ENCODE peak calls at places on chromosomes 3 and 15, in five cellular contexts. X, E, P, O and F are unnamed samples.

GRCh38 chr15:29690765-29691475 is 131.3 kb downstream of the TJP1 start:
- DNase-seq in E (no peak), P (no peak), X (no peak), O (no peak), F (no peak)

GRCh38 chr15:70375006-70375409 is 277.3 kb upstream of the TLE3 start:
- DNase-seq in O (no peak), E (peak; percentile 42), P (no peak), X (no peak), F (peak; percentile 41)

GRCh38 chr15:52786436-52787122 is 3.6 kb downstream of the ONECUT1 start:
- DNase-seq in P (no peak), X (peak; percentile 26), E (no peak), O (no peak), F (peak; percentile 81)

GRCh38 chr3:157532529-157533297 is 29.5 kb upstream of the VEPH1 start:
- DNase-seq in P (peak; percentile 71), O (no peak), E (no peak), X (peak; percentile 68), F (peak; percentile 62)

GRCh38 chr3:87313641-87314040 is 37.3 kb upstream of the POU1F1 start:
- DNase-seq in E (no peak), P (no peak), X (no peak), O (no peak), F (no peak)

GRCh38 chr3:42702982-42703694 is 540 bp upstream of the HHATL start:
- DNase-seq in X (no peak), P (no peak), E (no peak), O (no peak), F (no peak)

GRCh38 chr3:113053169-113053568 is 62.4 kb downstream of the GTPBP8 start:
- DNase-seq in X (no peak), P (no peak), E (no peak), O (no peak), F (no peak)

GRCh38 chr3:147864754-147865354 is 455.7 kb downstream of the ZIC1 start:
- DNase-seq in O (no peak), X (peak; percentile 2), P (no peak), E (no peak), F (no peak)

GRCh38 chr3:179661777-179662176 is 8.9 kb downstream of the USP13 start:
- DNase-seq in E (no peak), O (no peak), X (no peak), P (no peak), F (no peak)

GRCh38 chr3:13637953-13638352 is 89.0 kb downstream of the FBLN2 start:
- DNase-seq in X (no peak), O (no peak), P (no peak), E (no peak), F (no peak)

GRCh38 chr3:127749787-127750225 is 72.5 kb downstream of the MGLL start:
- DNase-seq in E (no peak), O (no peak), X (no peak), P (peak; percentile 44), F (no peak)

GRCh38 chr3:63656791-63657190 is 4.3 kb downstream of the SNTN start:
- DNase-seq in O (no peak), P (no peak), X (no peak), E (no peak), F (no peak)

GRCh38 chr3:136195258-136196063 is 674 bp downstream of the MSL2 start:
- DNase-seq in X (peak; percentile 77), E (peak; percentile 85), O (peak; percentile 59), P (peak; percentile 88), F (peak; percentile 88)

GRCh38 chr3:187013080-187013838 is 82.9 kb downstream of the ST6GAL1 start:
- DNase-seq in O (no peak), P (no peak), E (no peak), X (no peak), F (no peak)

GRCh38 chr3:12194669-12195161 is 36.0 kb upstream of the TIMP4 start:
- DNase-seq in O (no peak), X (no peak), E (no peak), P (peak; percentile 63), F (peak; percentile 61)

GRCh38 chr3:100993309-100993708 is at the start of gene ABI3BP:
- DNase-seq in X (no peak), O (no peak), E (peak; percentile 82), P (no peak), F (peak; percentile 57)

GRCh38 chr15:66646308-66646707 is 55.7 kb upstream of the SMAD6 start:
- DNase-seq in O (no peak), E (peak; percentile 70), P (no peak), X (no peak), F (no peak)

GRCh38 chr15:86611392-86612040 is 531.8 kb downstream of the AGBL1 start:
- DNase-seq in P (no peak), O (no peak), E (no peak), X (no peak), F (no peak)

GRCh38 chr3:52128118-52128683 is 26.0 kb downstream of the POC1A start:
- DNase-seq in P (no peak), O (no peak), X (no peak), E (no peak), F (peak; percentile 90)

GRCh38 chr3:166190360-166190759 is 353.1 kb upstream of the BCHE start:
- DNase-seq in E (no peak), X (no peak), O (no peak), P (no peak), F (peak; percentile 62)

GRCh38 chr3:129597087-129597791 is 9.2 kb downstream of the PLXND1 start:
- DNase-seq in E (peak; percentile 70), P (no peak), O (no peak), X (no peak), F (no peak)

GRCh38 chr3:61946925-61947324 is 385.6 kb downstream of the PTPRG start:
- DNase-seq in E (no peak), O (no peak), P (no peak), X (peak; percentile 26), F (no peak)

GRCh38 chr15:94263341-94264273 is 32.2 kb downstream of the MCTP2 start:
- DNase-seq in O (no peak), X (no peak), E (no peak), P (no peak), F (no peak)

GRCh38 chr15:79378394-79379158 is 53.6 kb upstream of the MINAR1 start:
- DNase-seq in P (no peak), E (no peak), O (no peak), X (no peak), F (no peak)

GRCh38 chr3:186092360-186093070 is 16.4 kb downstream of the ETV5 start:
- DNase-seq in E (no peak), X (no peak), O (no peak), P (no peak), F (no peak)

GRCh38 chr15:55960946-55961345 is 32.5 kb downstream of the NEDD4 start:
- DNase-seq in P (no peak), X (no peak), O (no peak), E (no peak), F (no peak)

GRCh38 chr3:44516230-44516629 is 38.8 kb upstream of the ZNF445 start:
- DNase-seq in E (no peak), O (no peak), X (no peak), P (no peak), F (no peak)

GRCh38 chr3:56800373-56801150 is 1.2 kb downstream of the ARHGEF3 start:
- DNase-seq in P (peak; percentile 49), E (no peak), X (no peak), O (peak; percentile 55), F (peak; percentile 48)

GRCh38 chr15:28117591-28117990 is 18.5 kb upstream of the OCA2 start:
- DNase-seq in O (no peak), P (no peak), E (no peak), X (no peak), F (no peak)

GRCh38 chr3:145942052-145942451 is 218.9 kb downstream of the PLOD2 start:
- DNase-seq in P (no peak), O (no peak), X (no peak), E (no peak), F (no peak)

GRCh38 chr15:68552344-68552743 is 26.4 kb upstream of the CORO2B start:
- DNase-seq in O (no peak), E (no peak), X (no peak), P (no peak), F (no peak)

GRCh38 chr3:193134895-193135294 is 106.1 kb upstream of the PLAAT1 start:
- DNase-seq in P (no peak), O (no peak), E (peak; percentile 18), X (no peak), F (no peak)

GRCh38 chr3:157104521-157104920 is 55.4 kb downstream of the CCNL1 start:
- DNase-seq in P (no peak), O (no peak), X (no peak), E (no peak), F (no peak)

GRCh38 chr3:190399677-190400076 is 11.7 kb downstream of the CLDN16 start:
- DNase-seq in P (no peak), X (no peak), E (no peak), O (no peak), F (no peak)

GRCh38 chr3:112321867-112322652 is 10.9 kb upstream of the CD200 start:
- DNase-seq in E (no peak), X (no peak), P (no peak), O (no peak), F (peak; percentile 84)

GRCh38 chr15:94086360-94086759 is 145.0 kb upstream of the MCTP2 start:
- DNase-seq in P (no peak), E (no peak), X (no peak), O (no peak), F (no peak)

GRCh38 chr3:6524479-6524878 is 336.4 kb upstream of the GRM7 start:
- DNase-seq in E (no peak), X (no peak), P (no peak), O (no peak), F (no peak)

GRCh38 chr3:9902372-9903237 is at the start of gene IL17RE:
- DNase-seq in O (no peak), E (no peak), X (no peak), P (no peak), F (peak; percentile 85)

GRCh38 chr15:42102646-42103235 is 8.4 kb upstream of the PLA2G4D start:
- DNase-seq in O (no peak), P (no peak), X (no peak), E (no peak), F (no peak)

GRCh38 chr3:180492047-180492446 is 109.9 kb upstream of the TTC14 start:
- DNase-seq in P (no peak), E (no peak), O (no peak), X (no peak), F (no peak)